ENCODE peak calls at places on chromosomes 1 and 21, in six cellular contexts. One of them, this sample, is unnamed.

GRCh38 chr1:210647406-210648333 is 319.0 kb downstream of the HHAT start:
- DNase-seq in stimulated activated naive CD4-positive, alpha-beta T cell treated with Interleukin-2 at 50 U/mL for 16 hours: no peak
- DNase-seq in body of pancreas: no peak
- DNase-seq in DMS153: no peak
- DNase-seq in GM12865: no peak
- DNase-seq in naive B cell: no peak
- DNase-seq in this sample: no peak

GRCh38 chr1:66733348-66734017 is 18.8 kb upstream of the DYNLT5 start:
- DNase-seq in body of pancreas: no peak
- DNase-seq in naive B cell: no peak
- DNase-seq in stimulated activated naive CD4-positive, alpha-beta T cell treated with Interleukin-2 at 50 U/mL for 16 hours: no peak
- DNase-seq in GM12865: no peak
- DNase-seq in DMS153: no peak
- DNase-seq in this sample: no peak

GRCh38 chr21:42956824-42957632 is 17.3 kb upstream of the PKNOX1 start:
- DNase-seq in DMS153: no peak
- DNase-seq in naive B cell: no peak
- DNase-seq in GM12865: no peak
- DNase-seq in stimulated activated naive CD4-positive, alpha-beta T cell treated with Interleukin-2 at 50 U/mL for 16 hours: peak
- DNase-seq in body of pancreas: no peak
- DNase-seq in this sample: no peak

GRCh38 chr1:166489670-166490436 is 323.1 kb upstream of the FAM78B start:
- DNase-seq in stimulated activated naive CD4-positive, alpha-beta T cell treated with Interleukin-2 at 50 U/mL for 16 hours: peak
- DNase-seq in naive B cell: peak
- DNase-seq in DMS153: peak
- DNase-seq in body of pancreas: no peak
- DNase-seq in GM12865: peak
- DNase-seq in this sample: peak

GRCh38 chr1:57329932-57330331 is 93.9 kb downstream of the DAB1 start:
- DNase-seq in DMS153: no peak
- DNase-seq in GM12865: no peak
- DNase-seq in stimulated activated naive CD4-positive, alpha-beta T cell treated with Interleukin-2 at 50 U/mL for 16 hours: no peak
- DNase-seq in body of pancreas: no peak
- DNase-seq in naive B cell: no peak
- DNase-seq in this sample: no peak

GRCh38 chr21:45588086-45588825 is 46.0 kb upstream of the SLC19A1 start:
- DNase-seq in stimulated activated naive CD4-positive, alpha-beta T cell treated with Interleukin-2 at 50 U/mL for 16 hours: no peak
- DNase-seq in GM12865: no peak
- DNase-seq in body of pancreas: no peak
- DNase-seq in DMS153: no peak
- DNase-seq in naive B cell: no peak
- DNase-seq in this sample: peak

GRCh38 chr1:236774926-236775325 is 20.2 kb upstream of the MTR start:
- DNase-seq in DMS153: no peak
- DNase-seq in stimulated activated naive CD4-positive, alpha-beta T cell treated with Interleukin-2 at 50 U/mL for 16 hours: no peak
- DNase-seq in naive B cell: no peak
- DNase-seq in body of pancreas: no peak
- DNase-seq in GM12865: no peak
- DNase-seq in this sample: no peak

GRCh38 chr1:226674892-226675719 is 64.0 kb downstream of the ITPKB start:
- DNase-seq in naive B cell: peak
- DNase-seq in stimulated activated naive CD4-positive, alpha-beta T cell treated with Interleukin-2 at 50 U/mL for 16 hours: peak
- DNase-seq in body of pancreas: no peak
- DNase-seq in GM12865: peak
- DNase-seq in DMS153: no peak
- DNase-seq in this sample: peak

GRCh38 chr1:6248798-6249731 is 5.1 kb downstream of the HES3 start:
- DNase-seq in GM12865: no peak
- DNase-seq in body of pancreas: no peak
- DNase-seq in DMS153: no peak
- DNase-seq in stimulated activated naive CD4-positive, alpha-beta T cell treated with Interleukin-2 at 50 U/mL for 16 hours: no peak
- DNase-seq in naive B cell: no peak
- DNase-seq in this sample: no peak

GRCh38 chr1:214901718-214902117 is 180.8 kb upstream of the KCNK2 start:
- DNase-seq in GM12865: no peak
- DNase-seq in stimulated activated naive CD4-positive, alpha-beta T cell treated with Interleukin-2 at 50 U/mL for 16 hours: no peak
- DNase-seq in body of pancreas: no peak
- DNase-seq in DMS153: no peak
- DNase-seq in naive B cell: no peak
- DNase-seq in this sample: no peak

GRCh38 chr1:176118985-176119384 is 88.1 kb downstream of the COP1 start:
- DNase-seq in DMS153: no peak
- DNase-seq in stimulated activated naive CD4-positive, alpha-beta T cell treated with Interleukin-2 at 50 U/mL for 16 hours: no peak
- DNase-seq in body of pancreas: no peak
- DNase-seq in naive B cell: no peak
- DNase-seq in GM12865: no peak
- DNase-seq in this sample: no peak

GRCh38 chr1:90834354-90835171 is 117.5 kb upstream of the BARHL2 start:
- DNase-seq in body of pancreas: no peak
- DNase-seq in stimulated activated naive CD4-positive, alpha-beta T cell treated with Interleukin-2 at 50 U/mL for 16 hours: no peak
- DNase-seq in GM12865: no peak
- DNase-seq in naive B cell: no peak
- DNase-seq in DMS153: no peak
- DNase-seq in this sample: no peak

GRCh38 chr1:231313661-231314060 is 24.0 kb downstream of the EXOC8 start:
- DNase-seq in GM12865: no peak
- DNase-seq in body of pancreas: no peak
- DNase-seq in DMS153: no peak
- DNase-seq in naive B cell: no peak
- DNase-seq in stimulated activated naive CD4-positive, alpha-beta T cell treated with Interleukin-2 at 50 U/mL for 16 hours: no peak
- DNase-seq in this sample: no peak

This sample was measured in activated CD4-positive, alpha-beta memory T cell treated with anti-CD3 and anti-CD28 coated beads for 36 hours.